ENCODE peak calls at places on chromosomes 4 and X, in seven cellular contexts. One of them, this sample, is unnamed.

GRCh38 chr4:168825975-168826374 is 184.1 kb downstream of the CBR4 start:
- DNase-seq in A549: no peak
- DNase-seq in GM12878: no peak
- DNase-seq in IMR-90: peak
- DNase-seq in transverse colon: no peak
- DNase-seq in lower leg skin: no peak
- DNase-seq in HCT116: no peak
- DNase-seq in this sample: no peak

GRCh38 chr4:38967260-38968095 is 64.7 kb downstream of the TMEM156 start:
- DNase-seq in A549: no peak
- DNase-seq in GM12878: no peak
- DNase-seq in IMR-90: peak
- DNase-seq in transverse colon: no peak
- DNase-seq in lower leg skin: no peak
- DNase-seq in HCT116: peak
- DNase-seq in this sample: peak

GRCh38 chr4:52911684-52912294 is 49.7 kb downstream of the RASL11B start:
- DNase-seq in A549: peak
- DNase-seq in GM12878: peak
- DNase-seq in IMR-90: peak
- DNase-seq in transverse colon: peak
- DNase-seq in lower leg skin: peak
- DNase-seq in HCT116: peak
- DNase-seq in this sample: peak

GRCh38 chr4:965048-965765 is 8.2 kb downstream of the DGKQ start:
- DNase-seq in A549: no peak
- DNase-seq in GM12878: no peak
- DNase-seq in IMR-90: no peak
- DNase-seq in transverse colon: no peak
- DNase-seq in lower leg skin: no peak
- DNase-seq in HCT116: no peak
- DNase-seq in this sample: no peak

GRCh38 chr4:173074501-173074946 is 94.1 kb upstream of the GALNT7 start:
- DNase-seq in A549: peak
- DNase-seq in GM12878: no peak
- DNase-seq in IMR-90: peak
- DNase-seq in transverse colon: no peak
- DNase-seq in lower leg skin: no peak
- DNase-seq in HCT116: peak
- DNase-seq in this sample: no peak

GRCh38 chr4:20625460-20625859 is 74.8 kb upstream of the PACRGL start:
- DNase-seq in A549: no peak
- DNase-seq in GM12878: no peak
- DNase-seq in IMR-90: no peak
- DNase-seq in transverse colon: peak
- DNase-seq in lower leg skin: peak
- DNase-seq in HCT116: no peak
- DNase-seq in this sample: no peak

GRCh38 chrX:81542255-81542654 is 340.4 kb downstream of the SH3BGRL start:
- DNase-seq in A549: no peak
- DNase-seq in GM12878: no peak
- DNase-seq in IMR-90: no peak
- DNase-seq in transverse colon: no peak
- DNase-seq in lower leg skin: no peak
- DNase-seq in HCT116: no peak
- DNase-seq in this sample: no peak

GRCh38 chrX:49991718-49992117 is 69.3 kb downstream of the CLCN5 start:
- DNase-seq in A549: no peak
- DNase-seq in GM12878: no peak
- DNase-seq in IMR-90: no peak
- DNase-seq in transverse colon: no peak
- DNase-seq in lower leg skin: no peak
- DNase-seq in HCT116: no peak
- DNase-seq in this sample: no peak

GRCh38 chr4:147747787-147748454 is 16.0 kb downstream of the ARHGAP10 start:
- DNase-seq in A549: no peak
- DNase-seq in GM12878: no peak
- DNase-seq in IMR-90: no peak
- DNase-seq in transverse colon: no peak
- DNase-seq in lower leg skin: no peak
- DNase-seq in HCT116: no peak
- DNase-seq in this sample: no peak

GRCh38 chr4:101081695-101082369 is 265.5 kb downstream of the PPP3CA start:
- DNase-seq in A549: no peak
- DNase-seq in GM12878: no peak
- DNase-seq in IMR-90: no peak
- DNase-seq in transverse colon: no peak
- DNase-seq in lower leg skin: no peak
- DNase-seq in HCT116: no peak
- DNase-seq in this sample: peak

GRCh38 chr4:133775881-133776280 is 425.7 kb downstream of the PABPC4L start:
- DNase-seq in A549: no peak
- DNase-seq in GM12878: no peak
- DNase-seq in IMR-90: peak
- DNase-seq in transverse colon: no peak
- DNase-seq in lower leg skin: no peak
- DNase-seq in HCT116: no peak
- DNase-seq in this sample: no peak

GRCh38 chrX:2962346-2962745 is 33.2 kb upstream of the ARSD start:
- DNase-seq in A549: no peak
- DNase-seq in GM12878: no peak
- DNase-seq in IMR-90: no peak
- DNase-seq in transverse colon: peak
- DNase-seq in lower leg skin: no peak
- DNase-seq in HCT116: no peak
- DNase-seq in this sample: no peak

GRCh38 chr4:24747234-24747975 is 48.0 kb upstream of the SOD3 start:
- DNase-seq in A549: no peak
- DNase-seq in GM12878: no peak
- DNase-seq in IMR-90: no peak
- DNase-seq in transverse colon: no peak
- DNase-seq in lower leg skin: no peak
- DNase-seq in HCT116: no peak
- DNase-seq in this sample: no peak

GRCh38 chr4:31045724-31046318 is 325.7 kb downstream of the PCDH7 start:
- DNase-seq in A549: no peak
- DNase-seq in GM12878: no peak
- DNase-seq in IMR-90: peak
- DNase-seq in transverse colon: peak
- DNase-seq in lower leg skin: no peak
- DNase-seq in HCT116: no peak
- DNase-seq in this sample: peak

GRCh38 chrX:42694260-42694815 is 83.6 kb downstream of the PPP1R2C start:
- DNase-seq in A549: no peak
- DNase-seq in GM12878: no peak
- DNase-seq in IMR-90: no peak
- DNase-seq in transverse colon: no peak
- DNase-seq in lower leg skin: no peak
- DNase-seq in HCT116: no peak
- DNase-seq in this sample: no peak

GRCh38 chr4:55499495-55499894 is 47.2 kb downstream of the CLOCK start:
- DNase-seq in A549: no peak
- DNase-seq in GM12878: no peak
- DNase-seq in IMR-90: no peak
- DNase-seq in transverse colon: no peak
- DNase-seq in lower leg skin: no peak
- DNase-seq in HCT116: no peak
- DNase-seq in this sample: no peak

GRCh38 chrX:129585691-129586090 is 45.6 kb downstream of the OCRL start:
- DNase-seq in A549: no peak
- DNase-seq in GM12878: no peak
- DNase-seq in IMR-90: peak
- DNase-seq in transverse colon: no peak
- DNase-seq in lower leg skin: no peak
- DNase-seq in HCT116: no peak
- DNase-seq in this sample: no peak

GRCh38 chrX:130529531-130529930 is 127.7 kb downstream of the RBMX2 start:
- DNase-seq in A549: no peak
- DNase-seq in GM12878: no peak
- DNase-seq in IMR-90: no peak
- DNase-seq in transverse colon: no peak
- DNase-seq in lower leg skin: no peak
- DNase-seq in HCT116: no peak
- DNase-seq in this sample: no peak

GRCh38 chr4:121728066-121728465 is 31.3 kb upstream of the ANXA5 start:
- DNase-seq in A549: peak
- DNase-seq in GM12878: no peak
- DNase-seq in IMR-90: peak
- DNase-seq in transverse colon: no peak
- DNase-seq in lower leg skin: no peak
- DNase-seq in HCT116: no peak
- DNase-seq in this sample: no peak

GRCh38 chrX:108361316-108361715 is 76.9 kb downstream of the COL4A6 start:
- DNase-seq in A549: no peak
- DNase-seq in GM12878: no peak
- DNase-seq in IMR-90: peak
- DNase-seq in transverse colon: no peak
- DNase-seq in lower leg skin: no peak
- DNase-seq in HCT116: no peak
- DNase-seq in this sample: no peak

GRCh38 chrX:154378059-154378798 is 866 bp upstream of the EMD start:
- DNase-seq in A549: peak
- DNase-seq in GM12878: no peak
- DNase-seq in IMR-90: peak
- DNase-seq in transverse colon: peak
- DNase-seq in lower leg skin: peak
- DNase-seq in HCT116: no peak
- DNase-seq in this sample: no peak

GRCh38 chr4:56040842-56041241 is 92.1 kb downstream of the CEP135 start:
- DNase-seq in A549: no peak
- DNase-seq in GM12878: no peak
- DNase-seq in IMR-90: no peak
- DNase-seq in transverse colon: no peak
- DNase-seq in lower leg skin: no peak
- DNase-seq in HCT116: no peak
- DNase-seq in this sample: no peak

GRCh38 chr4:151324449-151325319 is 721 bp downstream of the SH3D19 start:
- DNase-seq in A549: peak
- DNase-seq in GM12878: no peak
- DNase-seq in IMR-90: peak
- DNase-seq in transverse colon: peak
- DNase-seq in lower leg skin: no peak
- DNase-seq in HCT116: peak
- DNase-seq in this sample: peak
- TF ChIP-seq POLR2A in A549: no peak
- TF ChIP-seq POLR2A in GM12878: no peak
- TF ChIP-seq POLR2A in IMR-90: no peak
- TF ChIP-seq POLR2A in transverse colon: no peak
- TF ChIP-seq POLR2A in lower leg skin: no peak
- TF ChIP-seq POLR2A in HCT116: no peak
- TF ChIP-seq POLR2A in this sample: no peak

DNA sequence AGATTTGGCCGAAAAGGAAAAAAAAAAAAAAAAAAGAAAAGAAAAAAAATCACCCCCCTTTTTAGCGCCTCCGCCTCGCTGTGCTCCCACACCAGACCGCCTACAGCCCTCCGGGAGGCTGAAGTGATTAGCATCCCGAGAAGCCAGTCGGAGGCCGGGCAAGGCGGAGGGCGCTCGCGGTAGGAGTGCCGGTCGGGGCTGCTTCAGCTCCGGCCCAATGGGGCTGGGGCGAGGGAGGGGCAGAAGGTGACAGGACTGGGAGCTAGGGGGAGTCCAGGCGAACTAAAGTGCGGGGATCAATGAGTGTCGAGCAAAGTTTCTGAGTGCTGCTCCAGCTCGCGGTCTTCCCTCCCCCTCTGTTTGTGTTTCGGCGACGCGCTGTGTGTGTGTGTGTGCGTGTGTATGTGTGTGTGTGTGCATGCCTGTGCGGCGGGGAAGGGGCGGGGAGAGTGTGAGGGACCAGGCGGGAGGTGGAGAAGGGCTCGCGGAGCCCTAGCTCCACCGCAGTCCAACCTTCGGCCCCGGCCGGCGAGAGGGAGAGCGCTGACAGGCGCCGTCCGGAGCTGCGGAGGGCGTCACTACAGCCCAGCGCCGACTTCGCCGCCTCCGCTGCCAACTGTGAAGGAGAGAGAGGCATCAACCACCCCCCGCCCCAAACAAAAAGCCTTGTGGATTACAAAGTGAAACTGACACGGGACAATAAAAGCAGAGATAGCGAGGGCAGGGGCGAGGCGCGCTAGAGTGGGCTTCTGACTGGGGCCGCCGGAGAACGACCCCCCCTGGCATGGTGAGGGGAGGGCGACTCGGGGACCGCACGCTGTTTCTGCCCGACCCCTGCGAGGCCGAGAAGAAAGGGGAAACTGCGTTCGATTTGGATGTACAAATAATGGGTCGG is at the start of gene FAT4:
- DNase-seq in A549: peak
- DNase-seq in GM12878: no peak
- DNase-seq in IMR-90: peak
- DNase-seq in transverse colon: peak
- DNase-seq in lower leg skin: peak
- DNase-seq in HCT116: peak
- DNase-seq in this sample: peak
- TF ChIP-seq POLR2A in A549: peak
- TF ChIP-seq POLR2A in GM12878: no peak
- TF ChIP-seq POLR2A in IMR-90: no peak
- TF ChIP-seq POLR2A in transverse colon: peak
- TF ChIP-seq POLR2A in lower leg skin: no peak
- TF ChIP-seq POLR2A in HCT116: no peak
- TF ChIP-seq POLR2A in this sample: no peak

DNA sequence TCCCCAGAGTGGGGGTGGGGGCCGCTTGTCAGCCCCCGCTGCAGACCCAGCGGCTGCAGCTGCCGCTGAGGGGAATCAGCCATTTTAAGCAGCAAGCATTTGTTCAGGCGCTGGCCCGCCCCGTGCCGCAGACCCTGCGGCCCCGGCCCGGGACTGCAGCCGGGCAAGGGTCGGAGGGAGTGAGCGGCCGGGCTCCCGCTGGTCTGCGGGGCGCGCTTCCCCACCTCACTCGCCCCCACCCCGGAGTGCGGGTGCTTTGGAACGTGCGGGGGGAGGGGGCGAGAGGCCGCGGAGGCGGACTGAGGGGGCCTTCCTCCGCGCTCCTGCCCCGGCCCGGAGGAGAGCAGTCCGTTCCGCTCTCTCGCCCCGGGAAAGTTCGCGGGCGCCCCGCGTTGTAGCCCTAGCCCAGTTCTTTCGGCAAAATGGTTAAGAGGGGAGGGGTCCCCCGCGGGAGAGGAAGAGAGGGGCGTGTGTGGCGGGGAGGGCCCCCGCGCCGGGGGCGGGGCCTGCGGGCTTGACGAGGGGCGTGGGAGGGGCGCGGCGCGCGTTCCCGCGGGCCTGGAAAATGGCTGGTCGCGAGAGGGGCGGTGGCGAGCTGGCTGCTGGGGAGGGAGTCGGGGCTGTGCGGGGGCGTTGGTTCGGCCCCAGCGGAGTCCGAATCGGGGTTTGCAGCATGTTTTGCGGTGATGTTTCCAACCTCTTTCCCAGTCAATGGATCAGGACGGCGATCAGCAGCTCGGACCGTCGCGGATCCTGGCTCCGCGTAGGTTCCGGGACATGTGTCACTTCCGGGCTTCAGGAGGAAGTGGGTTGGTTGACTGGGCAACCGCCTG is 914 bp downstream of the ING2 start:
- DNase-seq in A549: peak
- DNase-seq in GM12878: peak
- DNase-seq in IMR-90: peak
- DNase-seq in transverse colon: peak
- DNase-seq in lower leg skin: peak
- DNase-seq in HCT116: peak
- DNase-seq in this sample: peak
- TF ChIP-seq POLR2A in A549: peak
- TF ChIP-seq POLR2A in GM12878: peak
- TF ChIP-seq POLR2A in IMR-90: peak
- TF ChIP-seq POLR2A in transverse colon: peak
- TF ChIP-seq POLR2A in lower leg skin: no peak
- TF ChIP-seq POLR2A in HCT116: no peak
- TF ChIP-seq POLR2A in this sample: peak

GRCh38 chr4:8512510-8512909 is 67.7 kb upstream of the GPR78 start:
- DNase-seq in A549: no peak
- DNase-seq in GM12878: no peak
- DNase-seq in IMR-90: no peak
- DNase-seq in transverse colon: no peak
- DNase-seq in lower leg skin: no peak
- DNase-seq in HCT116: no peak
- DNase-seq in this sample: no peak
- TF ChIP-seq POLR2A in A549: no peak
- TF ChIP-seq POLR2A in GM12878: no peak
- TF ChIP-seq POLR2A in IMR-90: no peak
- TF ChIP-seq POLR2A in transverse colon: no peak
- TF ChIP-seq POLR2A in lower leg skin: no peak
- TF ChIP-seq POLR2A in HCT116: no peak
- TF ChIP-seq POLR2A in this sample: no peak